ENCODE peak calls at places on chromosomes 11 and 22, in four cellular contexts. I is ACHN; V is stimulated activated naive CD8-positive, alpha-beta T cell treated with anti-CD3 and anti-CD28 coated beads, Interleukin-15, amount 100 ng/mL, for 72 hours; P is esophagus squamous epithelium. Y is an unnamed sample.

GRCh38 chr11:117457835-117458234 is 130.2 kb downstream of the CEP164 start:
- DNase-seq in I (no peak), V (no peak), P (no peak), Y (no peak)

GRCh38 chr11:45180888-45181594 is 34.6 kb downstream of the PRDM11 start:
- DNase-seq in I (peak), V (peak), P (no peak), Y (no peak)

GRCh38 chr11:122748968-122749687 is 89.2 kb upstream of the CRTAM start:
- DNase-seq in I (peak), V (peak), P (peak), Y (no peak)

GRCh38 chr22:22818861-22819855 is 68.5 kb upstream of the IGLL5 start:
- DNase-seq in I (no peak), V (peak), P (no peak), Y (no peak)

GRCh38 chr11:76269247-76269646 is 62.9 kb upstream of the WNT11 start:
- DNase-seq in I (no peak), V (no peak), P (no peak), Y (no peak)

GRCh38 chr22:45400046-45400445 is 13.4 kb downstream of the SMC1B start:
- DNase-seq in I (no peak), V (no peak), P (no peak), Y (no peak)

GRCh38 chr11:134253189-134253993 is at the start of the genes ACAD8 and THYN1:
- DNase-seq in I (peak), V (peak), P (peak), Y (peak)

GRCh38 chr22:26367402-26368245 is 61.4 kb upstream of the ASPHD2 start:
- DNase-seq in I (peak), V (peak), P (no peak), Y (no peak)

GRCh38 chr11:34194576-34195335 is 89.3 kb downstream of the NAT10 start:
- DNase-seq in I (no peak), V (no peak), P (no peak), Y (no peak)

GRCh38 chr22:50071432-50072166 is 13.5 kb upstream of the TTLL8 start:
- DNase-seq in I (no peak), V (no peak), P (no peak), Y (no peak)

GRCh38 chr22:24035296-24035695 is 24.2 kb downstream of the CABIN1 start:
- DNase-seq in I (no peak), V (no peak), P (no peak), Y (no peak)

GRCh38 chr11:41237386-41237785 is 222.1 kb downstream of the LRRC4C start:
- DNase-seq in I (no peak), V (no peak), P (no peak), Y (no peak)

GRCh38 chr11:73147771-73148681 is 5.9 kb upstream of the FCHSD2 start:
- DNase-seq in I (no peak), V (no peak), P (no peak), Y (no peak)

GRCh38 chr11:67056640-67057409 is at the start of gene RHOD:
- DNase-seq in I (peak), V (peak), P (no peak), Y (no peak)

GRCh38 chr11:27210509-27210908 is 152.5 kb downstream of the CCDC34 start:
- DNase-seq in I (no peak), V (no peak), P (no peak), Y (no peak)

GRCh38 chr11:128725630-128726461 is 32.0 kb downstream of the FLI1 start:
- DNase-seq in I (no peak), V (peak), P (peak), Y (no peak)

GRCh38 chr22:27982106-27982505 is 63.0 kb upstream of the PITPNB start:
- DNase-seq in I (no peak), V (no peak), P (no peak), Y (no peak)

GRCh38 chr11:66561178-66561974 is 7.0 kb downstream of the CTSF start:
- DNase-seq in I (no peak), V (no peak), P (no peak), Y (no peak)

GRCh38 chr11:67370351-67371076 is 2.9 kb downstream of the CLCF1 start:
- DNase-seq in I (no peak), V (no peak), P (no peak), Y (no peak)

GRCh38 chr11:64007629-64008282 is 21.5 kb downstream of the OTUB1 start:
- DNase-seq in I (peak), V (no peak), P (no peak), Y (no peak)

GRCh38 chr11:126026579-126026978 is 36.1 kb downstream of the CDON start:
- DNase-seq in I (no peak), V (no peak), P (no peak), Y (no peak)

GRCh38 chr11:65427691-65428577 is 5.3 kb downstream of the NEAT1 start:
- DNase-seq in I (peak), V (no peak), P (no peak), Y (no peak)

GRCh38 chr22:24106385-24107381 is 74.6 kb upstream of the SUSD2 start:
- DNase-seq in I (no peak), V (peak), P (no peak), Y (no peak)

GRCh38 chr11:86511086-86511551 is 136.4 kb downstream of the CCDC81 start:
- DNase-seq in I (no peak), V (no peak), P (no peak), Y (no peak)

GRCh38 chr11:116865696-116866095 is 28.3 kb upstream of the APOA1 start:
- DNase-seq in I (no peak), V (no peak), P (no peak), Y (no peak)

GRCh38 chr11:130909650-130910049 is 6.6 kb downstream of the SNX19 start:
- DNase-seq in I (no peak), V (no peak), P (no peak), Y (no peak)

GRCh38 chr11:76380161-76380976 is 563 bp downstream of the THAP12 start:
- DNase-seq in I (peak), V (peak), P (no peak), Y (no peak)

GRCh38 chr11:129951201-129951882 is 51.3 kb downstream of the PRDM10 start:
- DNase-seq in I (no peak), V (no peak), P (no peak), Y (no peak)

GRCh38 chr22:50084570-50084969 is 656 bp downstream of the MLC1 start:
- DNase-seq in I (no peak), V (no peak), P (no peak), Y (no peak)

GRCh38 chr22:23772315-23773246 is at the start of gene MMP11:
- DNase-seq in I (peak), V (peak), P (no peak), Y (no peak)

GRCh38 chr22:48101704-48102103 is 1339.3 kb downstream of the TBC1D22A start:
- DNase-seq in I (no peak), V (no peak), P (no peak), Y (no peak)

Y was measured in thoracic aorta.